ENCODE peak calls at places on chromosomes 4 and X, in six cellular contexts. One of them, this sample, is unnamed.
A peak's percentile ranks its signal among the peaks of the same experiment; 100 is the strongest.

GRCh38 chr4:181550381-181550780 is 692.8 kb upstream of the TENM3 start:
- DNase-seq in dorsolateral prefrontal cortex: no peak
- DNase-seq in AG09309: no peak
- DNase-seq in stomach: no peak
- DNase-seq in RWPE2: no peak
- DNase-seq in uterus: no peak
- DNase-seq in this sample: no peak

GRCh38 chrX:133005038-133005437 is 46.6 kb upstream of the HS6ST2 start:
- DNase-seq in dorsolateral prefrontal cortex: no peak
- DNase-seq in AG09309: no peak
- DNase-seq in stomach: no peak
- DNase-seq in RWPE2: no peak
- DNase-seq in uterus: no peak
- DNase-seq in this sample: no peak

GRCh38 chr4:135123632-135124031 is 922.0 kb upstream of the PABPC4L start:
- DNase-seq in dorsolateral prefrontal cortex: no peak
- DNase-seq in AG09309: no peak
- DNase-seq in stomach: no peak
- DNase-seq in RWPE2: no peak
- DNase-seq in uterus: no peak
- DNase-seq in this sample: no peak

GRCh38 chr4:135122457-135122856 is 920.9 kb upstream of the PABPC4L start:
- DNase-seq in dorsolateral prefrontal cortex: no peak
- DNase-seq in AG09309: no peak
- DNase-seq in stomach: no peak
- DNase-seq in RWPE2: no peak
- DNase-seq in uterus: no peak
- DNase-seq in this sample: no peak

GRCh38 chr4:97215426-97215825 is 927.9 kb downstream of the STPG2 start:
- DNase-seq in dorsolateral prefrontal cortex: no peak
- DNase-seq in AG09309: no peak
- DNase-seq in stomach: no peak
- DNase-seq in RWPE2: no peak
- DNase-seq in uterus: no peak
- DNase-seq in this sample: no peak

GRCh38 chr4:17469931-17470674 is 41.8 kb downstream of the QDPR start:
- DNase-seq in dorsolateral prefrontal cortex: no peak
- DNase-seq in AG09309: no peak
- DNase-seq in stomach: no peak
- DNase-seq in RWPE2: no peak
- DNase-seq in uterus: no peak
- DNase-seq in this sample: peak; percentile 5

GRCh38 chr4:76990288-76991080 is 40.9 kb downstream of the SEPTIN11 start:
- DNase-seq in dorsolateral prefrontal cortex: no peak
- DNase-seq in AG09309: peak; percentile 88
- DNase-seq in stomach: no peak
- DNase-seq in RWPE2: no peak
- DNase-seq in uterus: no peak
- DNase-seq in this sample: peak; percentile 82

GRCh38 chr4:108114503-108114902 is 54.2 kb downstream of the LEF1 start:
- DNase-seq in dorsolateral prefrontal cortex: no peak
- DNase-seq in AG09309: no peak
- DNase-seq in stomach: no peak
- DNase-seq in RWPE2: no peak
- DNase-seq in uterus: no peak
- DNase-seq in this sample: no peak

GRCh38 chr4:181162266-181163063 is 1080.7 kb upstream of the TENM3 start:
- DNase-seq in dorsolateral prefrontal cortex: no peak
- DNase-seq in AG09309: no peak
- DNase-seq in stomach: no peak
- DNase-seq in RWPE2: no peak
- DNase-seq in uterus: no peak
- DNase-seq in this sample: no peak

GRCh38 chrX:1327651-1328304 is 8.8 kb upstream of the IL3RA start:
- DNase-seq in dorsolateral prefrontal cortex: no peak
- DNase-seq in AG09309: no peak
- DNase-seq in stomach: no peak
- DNase-seq in RWPE2: no peak
- DNase-seq in uterus: no peak
- DNase-seq in this sample: no peak

GRCh38 chr4:25949166-25949748 is 35.2 kb downstream of the SMIM20 start:
- DNase-seq in dorsolateral prefrontal cortex: no peak
- DNase-seq in AG09309: no peak
- DNase-seq in stomach: no peak
- DNase-seq in RWPE2: no peak
- DNase-seq in uterus: no peak
- DNase-seq in this sample: no peak

GRCh38 chr4:4299006-4299405 is 9.0 kb downstream of the ZBTB49 start:
- DNase-seq in dorsolateral prefrontal cortex: no peak
- DNase-seq in AG09309: no peak
- DNase-seq in stomach: peak; percentile 9
- DNase-seq in RWPE2: no peak
- DNase-seq in uterus: no peak
- DNase-seq in this sample: no peak

GRCh38 chr4:113327513-113327912 is 278.1 kb downstream of the ANK2 start:
- DNase-seq in dorsolateral prefrontal cortex: no peak
- DNase-seq in AG09309: no peak
- DNase-seq in stomach: no peak
- DNase-seq in RWPE2: no peak
- DNase-seq in uterus: peak; percentile 15
- DNase-seq in this sample: no peak

GRCh38 chr4:169659736-169660670 is 39.6 kb downstream of the CLCN3 start:
- DNase-seq in dorsolateral prefrontal cortex: peak; percentile 62
- DNase-seq in AG09309: peak; percentile 95
- DNase-seq in stomach: peak; percentile 79
- DNase-seq in RWPE2: peak; percentile 78
- DNase-seq in uterus: peak; percentile 87
- DNase-seq in this sample: peak; percentile 99

GRCh38 chrX:47650164-47651042 is at the start of gene ELK1:
- DNase-seq in dorsolateral prefrontal cortex: peak; percentile 97
- DNase-seq in AG09309: peak; percentile 93
- DNase-seq in stomach: peak; percentile 92
- DNase-seq in RWPE2: peak; percentile 94
- DNase-seq in uterus: peak; percentile 97
- DNase-seq in this sample: peak; percentile 98

GRCh38 chrX:47648376-47648775 is 2.0 kb downstream of the ELK1 start:
- DNase-seq in dorsolateral prefrontal cortex: no peak
- DNase-seq in AG09309: no peak
- DNase-seq in stomach: no peak
- DNase-seq in RWPE2: no peak
- DNase-seq in uterus: no peak
- DNase-seq in this sample: no peak

GRCh38 chrX:47651043-47651905 is 911 bp upstream of the ELK1 start:
- DNase-seq in dorsolateral prefrontal cortex: no peak
- DNase-seq in AG09309: no peak
- DNase-seq in stomach: no peak
- DNase-seq in RWPE2: no peak
- DNase-seq in uterus: no peak
- DNase-seq in this sample: no peak

GRCh38 chrX:47649302-47649701 is 1.1 kb downstream of the ELK1 start:
- DNase-seq in dorsolateral prefrontal cortex: no peak
- DNase-seq in AG09309: no peak
- DNase-seq in stomach: no peak
- DNase-seq in RWPE2: no peak
- DNase-seq in uterus: no peak
- DNase-seq in this sample: no peak

GRCh38 chrX:47649781-47650163 is 591 bp downstream of the ELK1 start:
- DNase-seq in dorsolateral prefrontal cortex: no peak
- DNase-seq in AG09309: no peak
- DNase-seq in stomach: no peak
- DNase-seq in RWPE2: no peak
- DNase-seq in uterus: no peak
- DNase-seq in this sample: no peak
- H3K4me3 ChIP-seq in dorsolateral prefrontal cortex: peak overlapping the region; percentile 73
- H3K4me3 ChIP-seq in AG09309: peak overlapping the region; percentile 74
- H3K4me3 ChIP-seq in stomach: peak overlapping the region; percentile 65
- H3K4me3 ChIP-seq in RWPE2: peak overlapping the region; percentile 61
- H3K4me3 ChIP-seq in uterus: peak overlapping the region; percentile 75
- H3K4me3 ChIP-seq in this sample: peak overlapping the region; percentile 71

DNA sequence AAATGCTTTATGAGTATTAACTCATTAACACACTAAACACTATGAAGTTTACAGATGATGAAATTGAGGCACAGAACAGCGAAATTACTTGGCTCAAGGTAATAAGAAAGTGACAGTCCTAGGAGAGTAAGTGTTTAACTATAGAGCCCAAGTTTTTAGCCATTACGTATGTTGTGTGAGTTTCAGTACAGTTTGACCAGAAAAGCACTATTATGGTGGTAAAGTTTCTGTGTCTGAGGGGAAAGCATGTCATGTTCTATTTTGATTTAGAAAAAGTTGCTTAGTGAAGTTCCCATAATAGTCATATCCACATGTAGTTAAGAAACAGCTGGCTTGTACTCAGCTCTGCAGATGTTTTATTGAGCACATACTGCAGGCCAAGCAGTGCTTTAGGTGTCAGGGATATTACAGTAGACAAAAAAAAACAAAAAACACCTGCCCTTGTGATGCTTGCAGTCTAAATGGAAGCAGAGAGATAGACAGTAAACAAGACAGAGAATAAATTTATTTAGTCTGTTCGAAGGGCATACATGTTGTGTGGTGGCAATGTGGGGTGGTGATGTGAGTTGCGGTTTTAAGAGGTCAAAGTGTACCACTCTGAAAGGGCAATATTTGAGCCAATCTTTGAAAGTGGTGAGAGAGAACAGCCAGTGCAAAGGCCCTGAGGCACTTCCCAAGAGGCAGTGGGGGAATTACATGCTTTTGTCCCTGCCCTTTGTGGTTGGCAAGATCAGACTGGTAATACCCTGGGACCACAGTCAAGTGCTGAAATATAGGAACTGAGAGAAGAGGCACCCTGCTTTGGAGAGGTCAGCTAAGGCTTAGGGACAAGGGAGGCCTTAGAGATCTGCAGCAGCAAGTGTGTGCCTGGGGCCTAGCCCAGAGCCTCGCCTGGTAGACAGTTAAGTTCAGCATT is 6.2 kb downstream of the TMEM131L start:
- DNase-seq in dorsolateral prefrontal cortex: no peak
- DNase-seq in AG09309: no peak
- DNase-seq in stomach: no peak
- DNase-seq in RWPE2: no peak
- DNase-seq in uterus: no peak
- DNase-seq in this sample: no peak
- H3K4me3 ChIP-seq in dorsolateral prefrontal cortex: no peak overlapping the region
- H3K4me3 ChIP-seq in AG09309: no peak overlapping the region
- H3K4me3 ChIP-seq in stomach: no peak overlapping the region
- H3K4me3 ChIP-seq in RWPE2: no peak overlapping the region
- H3K4me3 ChIP-seq in uterus: no peak overlapping the region
- H3K4me3 ChIP-seq in this sample: no peak overlapping the region

GRCh38 chr4:38085394-38086150 is 125.4 kb downstream of the PTTG2 start:
- DNase-seq in dorsolateral prefrontal cortex: no peak
- DNase-seq in AG09309: no peak
- DNase-seq in stomach: no peak
- DNase-seq in RWPE2: no peak
- DNase-seq in uterus: no peak
- DNase-seq in this sample: no peak
- H3K4me3 ChIP-seq in dorsolateral prefrontal cortex: no peak overlapping the region
- H3K4me3 ChIP-seq in AG09309: no peak overlapping the region
- H3K4me3 ChIP-seq in stomach: no peak overlapping the region
- H3K4me3 ChIP-seq in RWPE2: no peak overlapping the region
- H3K4me3 ChIP-seq in uterus: no peak overlapping the region
- H3K4me3 ChIP-seq in this sample: no peak overlapping the region

GRCh38 chr4:54658321-54659093 is 750 bp downstream of the KIT start:
- DNase-seq in dorsolateral prefrontal cortex: peak; percentile 66
- DNase-seq in AG09309: no peak
- DNase-seq in stomach: peak; percentile 59
- DNase-seq in RWPE2: no peak
- DNase-seq in uterus: peak; percentile 18
- DNase-seq in this sample: peak; percentile 46
- H3K4me3 ChIP-seq in dorsolateral prefrontal cortex: peak overlapping the region; percentile 69
- H3K4me3 ChIP-seq in AG09309: peak overlapping the region; percentile 76
- H3K4me3 ChIP-seq in stomach: peak overlapping the region; percentile 73
- H3K4me3 ChIP-seq in RWPE2: peak overlapping the region; percentile 22
- H3K4me3 ChIP-seq in uterus: peak overlapping the region; percentile 55
- H3K4me3 ChIP-seq in this sample: peak overlapping the region; percentile 70

GRCh38 chr4:157075401-157075800 is 549 bp upstream of the GLRB start:
- DNase-seq in dorsolateral prefrontal cortex: no peak
- DNase-seq in AG09309: no peak
- DNase-seq in stomach: no peak
- DNase-seq in RWPE2: no peak
- DNase-seq in uterus: no peak
- DNase-seq in this sample: no peak
- H3K4me3 ChIP-seq in dorsolateral prefrontal cortex: peak overlapping the region; percentile 69
- H3K4me3 ChIP-seq in AG09309: peak overlapping the region; percentile 90
- H3K4me3 ChIP-seq in stomach: peak overlapping the region; percentile 71
- H3K4me3 ChIP-seq in RWPE2: no peak overlapping the region
- H3K4me3 ChIP-seq in uterus: peak overlapping the region; percentile 60
- H3K4me3 ChIP-seq in this sample: peak overlapping the region; percentile 82

GRCh38 chr4:2869659-2870058 is 26.0 kb downstream of the ADD1 start:
- DNase-seq in dorsolateral prefrontal cortex: no peak
- DNase-seq in AG09309: no peak
- DNase-seq in stomach: no peak
- DNase-seq in RWPE2: no peak
- DNase-seq in uterus: no peak
- DNase-seq in this sample: no peak

GRCh38 chr4:2867758-2868491 is 24.3 kb downstream of the ADD1 start:
- DNase-seq in dorsolateral prefrontal cortex: no peak
- DNase-seq in AG09309: no peak
- DNase-seq in stomach: no peak
- DNase-seq in RWPE2: no peak
- DNase-seq in uterus: peak; percentile 34
- DNase-seq in this sample: peak; percentile 27

GRCh38 chr4:2870098-2870497 is 26.5 kb downstream of the ADD1 start:
- DNase-seq in dorsolateral prefrontal cortex: no peak
- DNase-seq in AG09309: no peak
- DNase-seq in stomach: no peak
- DNase-seq in RWPE2: no peak
- DNase-seq in uterus: no peak
- DNase-seq in this sample: no peak

GRCh38 chr4:2866891-2867290 is 23.2 kb downstream of the ADD1 start:
- DNase-seq in dorsolateral prefrontal cortex: no peak
- DNase-seq in AG09309: no peak
- DNase-seq in stomach: no peak
- DNase-seq in RWPE2: no peak
- DNase-seq in uterus: no peak
- DNase-seq in this sample: peak; percentile 59

DNA sequence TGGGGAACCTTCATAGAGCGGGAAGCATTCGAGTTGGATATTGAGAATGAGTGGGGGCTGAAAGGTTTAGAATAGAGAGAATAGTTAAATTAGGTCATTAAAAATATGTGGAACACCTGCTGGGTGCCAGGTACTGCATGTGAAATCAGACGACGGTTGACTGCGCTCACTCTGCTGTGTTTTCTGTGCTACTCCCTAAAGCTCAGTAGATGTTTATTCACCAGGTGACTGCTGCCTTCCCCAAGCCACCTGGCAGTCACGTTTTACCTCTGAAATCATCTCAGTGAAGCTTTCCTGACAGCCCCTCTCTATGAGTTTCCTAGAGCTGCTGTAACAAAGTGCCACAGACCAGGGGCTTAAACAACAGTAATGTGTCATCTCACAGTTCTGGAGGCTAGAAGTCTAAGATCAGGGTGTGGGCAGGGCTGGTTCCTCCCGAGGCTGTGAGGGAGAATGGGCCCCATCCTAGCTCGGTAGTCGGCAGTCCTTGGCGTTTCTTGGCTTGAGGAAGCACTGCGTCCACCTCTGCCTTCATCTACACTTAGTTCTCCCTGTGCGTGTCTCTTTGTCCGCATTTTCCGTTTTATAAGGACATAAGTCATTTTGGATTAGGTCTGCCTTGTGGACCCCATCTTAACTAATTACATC is 25.3 kb downstream of the ADD1 start:
- DNase-seq in dorsolateral prefrontal cortex: no peak
- DNase-seq in AG09309: no peak
- DNase-seq in stomach: no peak
- DNase-seq in RWPE2: no peak
- DNase-seq in uterus: no peak
- DNase-seq in this sample: no peak
- H3K4me3 ChIP-seq in dorsolateral prefrontal cortex: peak overlapping the region; percentile 51
- H3K4me3 ChIP-seq in AG09309: no peak overlapping the region
- H3K4me3 ChIP-seq in stomach: peak overlapping the region; percentile 33
- H3K4me3 ChIP-seq in RWPE2: no peak overlapping the region
- H3K4me3 ChIP-seq in uterus: peak overlapping the region; percentile 20
- H3K4me3 ChIP-seq in this sample: no peak overlapping the region